ENCODE peak calls at places on chromosomes 2 and 18, in seven cellular contexts. C is GM13977, N is A549, J is GM20000, Q is NCI-H524 treated with DMSO at 0.1 percent for 48 hours, R is hypothalamus, G is A172. S is an unnamed sample.

GRCh38 chr2:77521931-77522470 is at the start of gene LRRTM4:
- DNase-seq in C (no peak), N (no peak), J (no peak), Q (peak), R (no peak), G (peak), S (no peak)

GRCh38 chr2:8984152-8984551 is 19.3 kb downstream of the MBOAT2 start:
- DNase-seq in C (no peak), N (no peak), J (no peak), Q (no peak), R (no peak), G (no peak), S (no peak)

GRCh38 chr2:110812726-110813645 is 80.6 kb downstream of the ACOXL start:
- DNase-seq in C (no peak), N (no peak), J (no peak), Q (no peak), R (no peak), G (no peak), S (no peak)

GRCh38 chr18:25223211-25223610 is 128.8 kb downstream of the ZNF521 start:
- DNase-seq in C (no peak), N (no peak), J (no peak), Q (no peak), R (no peak), G (no peak), S (no peak)

GRCh38 chr2:179899666-179900065 is 38.3 kb upstream of the ZNF385B start:
- DNase-seq in C (no peak), N (no peak), J (no peak), Q (no peak), R (no peak), G (no peak), S (no peak)

GRCh38 chr2:148416248-148416647 is 228.3 kb upstream of the EPC2 start:
- DNase-seq in C (no peak), N (no peak), J (no peak), Q (no peak), R (no peak), G (no peak), S (no peak)

GRCh38 chr18:51980101-51980500 is 359.9 kb upstream of the DCC start:
- DNase-seq in C (no peak), N (no peak), J (no peak), Q (no peak), R (no peak), G (no peak), S (no peak)

GRCh38 chr2:211867845-211868361 is 670.7 kb downstream of the ERBB4 start:
- DNase-seq in C (peak), N (no peak), J (peak), Q (no peak), R (no peak), G (peak), S (peak)

GRCh38 chr2:3670376-3670775 is 12.4 kb downstream of the ALLC start:
- DNase-seq in C (no peak), N (no peak), J (no peak), Q (no peak), R (no peak), G (no peak), S (no peak)

GRCh38 chr2:127597984-127598380 is 48.0 kb upstream of the GPR17 start:
- DNase-seq in C (no peak), N (no peak), J (no peak), Q (no peak), R (no peak), G (peak), S (no peak)

GRCh38 chr2:71596011-71596410 is 142.7 kb downstream of the DYSF start:
- DNase-seq in C (no peak), N (no peak), J (no peak), Q (no peak), R (peak), G (no peak), S (no peak)

GRCh38 chr18:77092104-77093066 is 40.2 kb downstream of the MBP start:
- DNase-seq in C (no peak), N (no peak), J (no peak), Q (no peak), R (no peak), G (no peak), S (no peak)

GRCh38 chr18:11112218-11112750 is 37.1 kb downstream of the PIEZO2 start:
- DNase-seq in C (no peak), N (no peak), J (no peak), Q (no peak), R (no peak), G (no peak), S (no peak)

GRCh38 chr2:204049635-204050034 is 113.1 kb downstream of the ICOS start:
- DNase-seq in C (peak), N (no peak), J (peak), Q (no peak), R (no peak), G (no peak), S (peak)

GRCh38 chr2:179543361-179543901 is 278.8 kb upstream of the SESTD1 start:
- DNase-seq in C (no peak), N (no peak), J (no peak), Q (no peak), R (no peak), G (peak), S (no peak)

GRCh38 chr2:233745073-233745755 is 14.9 kb upstream of the UGT1A1 start:
- DNase-seq in C (no peak), N (peak), J (no peak), Q (no peak), R (no peak), G (no peak), S (no peak)

GRCh38 chr2:64876137-64876647 is 113.0 kb upstream of the SLC1A4 start:
- DNase-seq in C (no peak), N (peak), J (no peak), Q (peak), R (no peak), G (peak), S (no peak)

GRCh38 chr2:86747708-86748627 is 27.9 kb downstream of the RMND5A start:
- DNase-seq in C (peak), N (no peak), J (peak), Q (no peak), R (no peak), G (peak), S (peak)

GRCh38 chr2:35973132-35973736 is 382.3 kb upstream of the CRIM1 start:
- DNase-seq in C (peak), N (peak), J (peak), Q (no peak), R (no peak), G (peak), S (no peak)